ENCODE peak calls at places on chromosomes 6 and 20, in seven cellular contexts. J is PC-3; T is right atrium auricular region; N is astrocyte of the cerebellum; O is astrocyte; I is SJSA1; G is CD4-positive, CD25-positive, alpha-beta regulatory T cell. P is an unnamed sample.

GRCh38 chr6:31718294-31718693 is 3.1 kb downstream of the LY6G6D start:
- DNase-seq in G (no peak), T (no peak), J (peak), N (no peak), O (no peak), I (no peak), P (no peak)

GRCh38 chr20:8095648-8096572 is 36.2 kb upstream of the PLCB1 start:
- DNase-seq in O (no peak), J (peak), T (no peak), N (no peak), I (no peak), G (no peak), P (no peak)

GRCh38 chr20:48128436-48128835 is 343.2 kb upstream of the SULF2 start:
- DNase-seq in I (no peak), N (no peak), T (no peak), J (peak), O (peak), G (no peak), P (no peak)

GRCh38 chr20:11261533-11262000 is 587.8 kb upstream of the JAG1 start:
- DNase-seq in T (no peak), J (peak), O (peak), N (peak), I (peak), G (no peak), P (no peak)

GRCh38 chr20:62389601-62390087 is 2.7 kb downstream of the RPS21 start:
- DNase-seq in I (no peak), G (no peak), J (no peak), N (no peak), O (no peak), T (no peak), P (no peak)

GRCh38 chr6:13725570-13725969 is 13.9 kb upstream of the RANBP9 start:
- DNase-seq in J (peak), G (no peak), N (no peak), I (no peak), T (no peak), O (peak), P (peak)

GRCh38 chr6:161439093-161439492 is 165.2 kb upstream of the AGPAT4 start:
- DNase-seq in O (peak), N (peak), T (peak), G (no peak), I (peak), J (peak), P (no peak)

GRCh38 chr20:57895161-57895855 is 185.5 kb upstream of the PMEPA1 start:
- DNase-seq in J (no peak), G (no peak), I (no peak), O (no peak), N (no peak), T (no peak), P (no peak)

GRCh38 chr6:156425374-156425773 is 351.8 kb upstream of the ARID1B start:
- DNase-seq in N (peak), J (no peak), I (peak), T (no peak), O (peak), G (no peak), P (no peak)

GRCh38 chr6:140897349-140897748 is 1235.4 kb upstream of the GJE1 start:
- DNase-seq in I (no peak), O (no peak), G (no peak), N (no peak), T (no peak), J (no peak), P (no peak)

GRCh38 chr20:22490287-22491187 is 93.8 kb downstream of the FOXA2 start:
- DNase-seq in G (no peak), J (peak), I (no peak), T (no peak), N (no peak), O (no peak), P (no peak)

GRCh38 chr20:13644010-13644409 is 5.3 kb upstream of the TASP1 start:
- DNase-seq in T (no peak), J (no peak), G (no peak), O (peak), I (no peak), N (peak), P (no peak)

GRCh38 chr20:41125530-41126457 is 11.5 kb upstream of the PLCG1 start:
- DNase-seq in J (no peak), I (peak), G (no peak), O (no peak), N (no peak), T (no peak), P (no peak)

GRCh38 chr20:3995749-3996305 is 19.5 kb downstream of the RNF24 start:
- DNase-seq in T (no peak), I (no peak), G (no peak), O (no peak), J (no peak), N (no peak), P (no peak)
- H3K4me3 ChIP-seq in T (no peak), I (no peak), G (no peak), O (no peak), J (no peak), N (no peak), P (no peak)

DNA sequence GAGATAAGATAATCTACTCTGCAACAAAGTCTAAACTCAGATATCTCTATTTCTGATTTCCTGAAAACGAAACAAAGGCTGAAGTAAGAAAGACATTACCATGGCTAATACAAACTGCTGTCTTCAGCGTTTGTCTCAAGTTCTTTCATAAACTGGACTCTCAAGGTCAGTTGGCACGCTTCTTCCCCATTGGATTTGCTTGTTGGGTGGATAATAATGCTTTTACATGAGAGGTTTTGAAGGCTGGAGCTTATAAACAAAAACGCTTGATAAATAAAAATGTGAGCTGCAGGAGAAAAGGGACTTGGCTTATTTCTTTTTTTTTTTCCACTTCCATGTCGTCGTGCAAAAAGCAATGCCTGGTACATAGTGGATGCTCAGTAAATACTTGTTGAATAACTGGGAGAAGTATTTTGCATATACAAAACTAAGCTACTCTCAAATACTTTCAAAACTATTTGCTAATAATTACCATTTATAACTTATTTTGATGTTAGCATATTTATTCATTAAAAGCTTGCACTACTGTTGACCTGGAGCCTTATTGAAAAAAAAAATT is 65.7 kb upstream of the EEF1A1 start:
- DNase-seq in N (no peak), G (no peak), I (no peak), J (no peak), O (peak), T (no peak), P (no peak)
- H3K4me3 ChIP-seq in N (peak), G (peak), I (peak), J (peak), O (peak), T (peak), P (no peak)

GRCh38 chr6:146543940-146544661 is 468 bp downstream of the RAB32 start:
- DNase-seq in J (peak), T (peak), G (no peak), O (peak), N (no peak), I (peak), P (no peak)

GRCh38 chr6:146545608-146546007 is 2.0 kb downstream of the RAB32 start:
- DNase-seq in T (no peak), O (peak), I (no peak), J (peak), N (peak), G (no peak), P (no peak)

GRCh38 chr6:146547889-146548288 is 4.3 kb downstream of the RAB32 start:
- DNase-seq in T (no peak), J (no peak), O (no peak), N (no peak), I (no peak), G (no peak), P (no peak)

GRCh38 chr6:146544783-146545182 is 1.1 kb downstream of the RAB32 start:
- DNase-seq in J (no peak), N (no peak), G (no peak), I (no peak), O (peak), T (no peak), P (no peak)

GRCh38 chr6:146546440-146546839 is 2.8 kb downstream of the RAB32 start:
- DNase-seq in T (no peak), G (no peak), I (no peak), O (peak), J (peak), N (peak), P (no peak)
- H3K4me3 ChIP-seq in T (no peak), G (no peak), I (no peak), O (peak), J (peak), N (no peak), P (no peak)

GRCh38 chr6:166413491-166413951 is 30.8 kb upstream of the MPC1 start:
- DNase-seq in G (no peak), I (no peak), N (no peak), O (no peak), T (no peak), J (no peak), P (no peak)
- H3K4me3 ChIP-seq in G (peak), I (no peak), N (no peak), O (no peak), T (no peak), J (no peak), P (no peak)

DNA sequence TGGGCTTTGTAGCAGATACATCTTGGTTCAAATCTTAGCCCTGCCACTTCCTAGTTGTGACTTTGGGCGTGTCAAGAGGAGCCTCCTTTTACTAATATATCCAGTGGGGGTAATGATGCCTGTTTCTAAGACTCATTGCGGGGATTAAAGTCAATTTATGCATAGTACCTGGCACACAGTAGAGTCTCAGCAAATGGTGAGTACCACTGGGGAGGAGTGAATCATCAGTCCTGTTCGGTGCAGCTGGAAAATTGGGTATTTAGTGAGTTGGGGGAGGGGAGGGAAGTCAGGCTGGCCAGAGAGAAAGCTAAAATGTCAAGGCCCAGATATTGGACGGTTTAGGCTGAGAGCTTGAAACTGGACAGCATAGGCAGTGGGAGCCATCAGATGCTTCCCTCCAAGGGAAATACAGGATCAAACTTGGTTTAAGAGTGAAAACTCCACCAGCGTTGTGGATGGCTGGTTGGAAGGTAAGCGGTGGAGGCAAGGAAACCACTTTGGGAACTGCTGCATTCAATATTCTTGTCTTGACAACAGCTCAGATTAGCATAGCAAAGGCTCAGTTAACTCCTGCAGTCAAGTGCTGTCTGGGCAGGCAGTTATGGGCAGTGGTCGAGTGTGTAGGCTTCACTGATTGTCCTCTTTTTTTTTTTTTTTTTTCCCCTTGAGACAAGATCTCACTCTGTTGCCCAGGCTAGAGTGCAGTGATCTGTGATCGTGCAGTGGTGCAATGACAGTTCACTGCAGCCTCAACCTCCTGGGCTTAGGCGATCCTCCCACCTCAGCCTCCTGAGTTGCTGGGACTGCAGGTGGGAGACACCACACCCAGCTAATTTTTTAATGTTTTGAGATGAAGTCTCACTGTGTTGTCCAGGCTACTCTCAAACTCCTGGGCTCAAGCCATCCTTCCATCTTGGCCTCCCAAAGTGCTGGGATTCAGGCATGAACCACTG is 12.9 kb downstream of the PPP1R16B start:
- DNase-seq in G (no peak), T (no peak), N (no peak), I (no peak), J (no peak), O (no peak), P (no peak)
- H3K4me3 ChIP-seq in G (no peak), T (no peak), N (no peak), I (no peak), J (no peak), O (no peak), P (no peak)

P was measured in Jurkat, Clone E6-1.